ENCODE peak calls at places on chromosomes 3 and 15, in seven cellular contexts. D, G, V, O, Y, F and J are unnamed samples.

GRCh38 chr15:33448961-33449611 is 138.3 kb downstream of the RYR3 start:
- DNase-seq in D (no peak), G (no peak), V (no peak), O (no peak), Y (peak), F (no peak), J (no peak)

GRCh38 chr3:98013428-98014349 is 21.4 kb downstream of the GABRR3 start:
- DNase-seq in D (no peak), G (no peak), V (no peak), O (no peak), Y (peak), F (no peak), J (peak)

GRCh38 chr3:72659609-72660008 is 188.6 kb downstream of the SHQ1 start:
- DNase-seq in D (no peak), G (no peak), V (no peak), O (no peak), Y (no peak), F (peak), J (peak)

GRCh38 chr15:23690450-23690852 is 3.3 kb upstream of the NDN start:
- DNase-seq in D (no peak), G (no peak), V (peak), O (no peak), Y (no peak), F (no peak), J (no peak)

GRCh38 chr3:53215816-53216215 is 40.0 kb downstream of the TKT start:
- DNase-seq in D (no peak), G (no peak), V (no peak), O (no peak), Y (no peak), F (no peak), J (no peak)

GRCh38 chr3:53709856-53710674 is 136.2 kb downstream of the CHDH start:
- DNase-seq in D (peak), G (peak), V (peak), O (peak), Y (peak), F (peak), J (peak)

GRCh38 chr3:87694678-87695077 is 364.1 kb downstream of the CGGBP1 start:
- DNase-seq in D (no peak), G (no peak), V (no peak), O (no peak), Y (peak), F (no peak), J (peak)

GRCh38 chr15:90101130-90101968 is 919 bp downstream of the IDH2 start:
- DNase-seq in D (peak), G (no peak), V (peak), O (no peak), Y (no peak), F (peak), J (peak)

GRCh38 chr3:72683068-72683467 is 165.2 kb downstream of the SHQ1 start:
- DNase-seq in D (peak), G (no peak), V (no peak), O (no peak), Y (no peak), F (peak), J (peak)

GRCh38 chr3:10665611-10666010 is 150.4 kb upstream of the SLC6A11 start:
- DNase-seq in D (no peak), G (no peak), V (no peak), O (no peak), Y (no peak), F (no peak), J (no peak)

GRCh38 chr3:126146034-126146433 is 34.4 kb downstream of the ALDH1L1 start:
- DNase-seq in D (no peak), G (no peak), V (no peak), O (no peak), Y (no peak), F (no peak), J (no peak)

GRCh38 chr3:12984023-12984823 is 89.0 kb downstream of the IQSEC1 start:
- DNase-seq in D (peak), G (peak), V (peak), O (peak), Y (peak), F (peak), J (peak)

GRCh38 chr3:127320529-127321121 is 32.8 kb upstream of the PRR20G start:
- DNase-seq in D (no peak), G (no peak), V (no peak), O (no peak), Y (peak), F (no peak), J (no peak)

GRCh38 chr15:32822739-32823138 is 104.9 kb downstream of the GREM1 start:
- DNase-seq in D (no peak), G (no peak), V (no peak), O (no peak), Y (no peak), F (no peak), J (no peak)

GRCh38 chr3:140570602-140571001 is 107.3 kb upstream of the TRIM42 start:
- DNase-seq in D (no peak), G (no peak), V (no peak), O (no peak), Y (no peak), F (no peak), J (peak)

GRCh38 chr3:49135499-49135898 is 2.6 kb upstream of the LAMB2 start:
- DNase-seq in D (no peak), G (no peak), V (no peak), O (no peak), Y (no peak), F (no peak), J (no peak)

GRCh38 chr3:50150863-50151686 is 4.0 kb upstream of the SEMA3F start:
- DNase-seq in D (no peak), G (no peak), V (no peak), O (no peak), Y (no peak), F (peak), J (no peak)

GRCh38 chr3:141368062-141368924 is at the start of gene ZBTB38:
- DNase-seq in D (peak), G (no peak), V (peak), O (no peak), Y (peak), F (no peak), J (no peak)

GRCh38 chr3:142596726-142597088 is 514 bp downstream of the PLS1 start:
- DNase-seq in D (no peak), G (no peak), V (no peak), O (no peak), Y (no peak), F (no peak), J (peak)

GRCh38 chr3:126015075-126015474 is 46.1 kb downstream of the ROPN1B start:
- DNase-seq in D (no peak), G (no peak), V (no peak), O (no peak), Y (no peak), F (no peak), J (no peak)

GRCh38 chr15:58015565-58015964 is 49.9 kb downstream of the ALDH1A2 start:
- DNase-seq in D (no peak), G (no peak), V (no peak), O (no peak), Y (peak), F (no peak), J (no peak)

GRCh38 chr3:11545186-11545851 is 98.4 kb downstream of the VGLL4 start:
- DNase-seq in D (no peak), G (no peak), V (no peak), O (no peak), Y (no peak), F (no peak), J (no peak)

GRCh38 chr3:114057011-114057347 is 442 bp downstream of the QTRT2 start:
- DNase-seq in D (no peak), G (no peak), V (no peak), O (no peak), Y (no peak), F (no peak), J (no peak)

GRCh38 chr15:68528891-68529290 is 49.9 kb upstream of the CORO2B start:
- DNase-seq in D (no peak), G (no peak), V (no peak), O (no peak), Y (peak), F (no peak), J (no peak)

GRCh38 chr15:60004019-60004845 is at the start of gene FOXB1:
- DNase-seq in D (peak), G (peak), V (no peak), O (no peak), Y (no peak), F (peak), J (peak)

GRCh38 chr15:26665950-26666921 is 106.6 kb downstream of the GABRB3 start:
- DNase-seq in D (no peak), G (no peak), V (no peak), O (no peak), Y (peak), F (peak), J (no peak)

GRCh38 chr15:39591896-39592315 is 11.0 kb downstream of the THBS1 start:
- DNase-seq in D (no peak), G (no peak), V (no peak), O (no peak), Y (no peak), F (no peak), J (no peak)

GRCh38 chr15:47885921-47886320 is 168.6 kb downstream of the SEMA6D start:
- DNase-seq in D (no peak), G (no peak), V (no peak), O (no peak), Y (peak), F (no peak), J (no peak)

GRCh38 chr3:190586631-190587000 is 72.7 kb downstream of the IL1RAP start:
- DNase-seq in D (peak), G (peak), V (no peak), O (no peak), Y (peak), F (no peak), J (no peak)